ENCODE peak calls at places on chromosomes 6 and 20, in ten cellular contexts. L is SK-N-SH, R is spleen, B is breast epithelium, C is stomach, Q is transverse colon, F is suprapubic skin, A is GM23338, T is K562, P is endothelial cell of umbilical vein. V is an unnamed sample.

GRCh38 chr6:28323813-28324424 is 12.0 kb downstream of the ZSCAN31 start:
- DNase-seq in P (no peak), Q (no peak), A (no peak), C (no peak), B (no peak), L (no peak), R (no peak), T (no peak), F (no peak), V (no peak)

GRCh38 chr20:10547276-10548114 is 112.4 kb downstream of the SLX4IP start:
- DNase-seq in C (no peak), R (no peak), F (no peak), A (no peak), P (peak; percentile 50), B (no peak), Q (no peak), T (no peak), L (no peak), V (no peak)

GRCh38 chr6:3911130-3911529 is 62.0 kb downstream of the FAM50B start:
- DNase-seq in F (no peak), A (no peak), T (no peak), R (no peak), Q (no peak), L (no peak), P (peak; percentile 55), B (no peak), C (no peak), V (no peak)

GRCh38 chr20:51540585-51540984 is 1.9 kb downstream of the NFATC2 start:
- DNase-seq in L (no peak), T (no peak), F (peak; percentile 15), P (no peak), R (no peak), B (no peak), C (no peak), Q (no peak), A (no peak), V (no peak)

GRCh38 chr6:53910834-53911233 is 116.0 kb downstream of the LRRC1 start:
- DNase-seq in L (no peak), R (no peak), C (no peak), Q (no peak), B (no peak), P (peak; percentile 97), F (no peak), A (no peak), T (no peak), V (no peak)

GRCh38 chr6:28985396-28986164 is 19.5 kb downstream of the ZNF311 start:
- DNase-seq in A (peak; percentile 99), P (peak; percentile 98), R (peak; percentile 83), C (peak; percentile 86), B (peak; percentile 84), L (peak; percentile 91), T (no peak), F (peak; percentile 90), Q (peak; percentile 86), V (no peak)

GRCh38 chr6:151012321-151013294 is 147.1 kb downstream of the MTHFD1L start:
- DNase-seq in F (no peak), L (no peak), T (no peak), B (no peak), R (no peak), Q (no peak), P (peak; percentile 88), A (no peak), C (no peak), V (no peak)

GRCh38 chr6:116144590-116144989 is 18.7 kb upstream of the COL10A1 start:
- DNase-seq in F (no peak), B (no peak), T (peak; percentile 27), A (no peak), P (no peak), L (no peak), R (no peak), Q (no peak), C (no peak), V (no peak)

GRCh38 chr20:38875170-38875993 is 50.8 kb upstream of the FAM83D start:
- DNase-seq in F (no peak), R (peak; percentile 91), L (peak; percentile 74), Q (peak; percentile 76), P (peak; percentile 92), T (peak; percentile 27), A (no peak), C (no peak), B (no peak), V (no peak)

GRCh38 chr6:33508935-33509926 is 54.9 kb downstream of the ZBTB9 start:
- DNase-seq in R (no peak), L (no peak), B (no peak), F (no peak), P (peak; percentile 8), Q (no peak), A (peak; percentile 68), T (no peak), C (no peak), V (no peak)

GRCh38 chr6:16635810-16636602 is 125.3 kb downstream of the ATXN1 start:
- DNase-seq in F (no peak), R (no peak), P (no peak), Q (peak; percentile 15), T (no peak), L (no peak), B (no peak), A (peak; percentile 31), C (no peak), V (no peak)

GRCh38 chr6:105954148-105954547 is 132.0 kb upstream of the PRDM1 start:
- DNase-seq in Q (peak; percentile 10), C (no peak), B (no peak), R (no peak), T (no peak), F (no peak), P (no peak), L (no peak), A (no peak), V (no peak)

GRCh38 chr20:35702824-35703695 is 3.9 kb downstream of the ROMO1 start:
- DNase-seq in P (no peak), R (no peak), A (no peak), L (no peak), B (no peak), Q (no peak), T (no peak), C (no peak), F (no peak), V (no peak)

GRCh38 chr20:31473331-31474096 is 1.4 kb downstream of the DEFB124 start:
- DNase-seq in Q (no peak), P (no peak), L (no peak), C (no peak), T (no peak), F (no peak), A (no peak), R (no peak), B (no peak), V (no peak)

DNA sequence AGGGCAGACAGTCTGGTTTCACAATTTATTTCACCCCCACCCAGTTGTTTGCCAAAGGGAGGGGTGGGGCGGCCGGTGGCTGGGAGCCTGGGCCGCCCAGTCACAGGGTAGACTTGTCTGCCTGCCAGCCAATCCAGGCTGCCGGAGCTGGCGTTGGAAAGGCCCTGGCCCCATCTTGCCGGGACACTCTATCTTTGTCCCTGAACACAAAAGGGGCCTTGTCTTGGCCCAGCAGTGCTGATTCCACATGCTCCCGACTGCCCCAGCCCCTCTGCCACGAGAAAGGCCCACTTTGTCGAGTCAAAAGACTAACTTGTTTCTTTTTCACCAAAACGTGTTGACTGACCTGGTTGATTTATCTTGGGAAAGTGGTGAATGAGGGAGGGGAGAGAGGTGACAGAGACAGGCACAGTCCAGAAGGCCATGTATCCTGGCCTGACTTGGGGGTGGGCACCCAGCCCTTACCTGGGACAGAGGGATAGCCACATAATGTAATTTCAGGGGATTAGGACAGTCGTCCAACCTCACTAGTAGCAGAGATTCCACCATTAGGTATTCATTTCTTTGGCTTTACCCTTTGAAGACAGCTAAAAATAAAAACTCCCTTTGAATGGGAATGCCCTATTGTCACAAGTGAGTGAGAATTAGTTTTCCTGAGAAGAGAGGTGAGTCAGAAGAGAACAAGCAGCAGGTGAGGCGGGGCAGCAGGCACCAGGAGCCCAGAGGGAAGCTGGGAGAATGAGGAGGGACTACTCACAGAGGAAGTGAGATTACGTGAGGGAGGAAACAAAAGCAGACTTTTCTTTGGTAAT is 67.0 kb upstream of the SIRPA start:
- DNase-seq in T (no peak), R (no peak), Q (peak; percentile 65), F (no peak), B (no peak), L (no peak), C (peak; percentile 35), A (no peak), P (no peak), V (no peak)
- TF ChIP-seq POLR2AphosphoS5 in T (no peak), R (no peak), Q (no peak), F (no peak), B (no peak), L (no peak), C (no peak), A (no peak), P (no peak), V (peak; percentile 50)

DNA sequence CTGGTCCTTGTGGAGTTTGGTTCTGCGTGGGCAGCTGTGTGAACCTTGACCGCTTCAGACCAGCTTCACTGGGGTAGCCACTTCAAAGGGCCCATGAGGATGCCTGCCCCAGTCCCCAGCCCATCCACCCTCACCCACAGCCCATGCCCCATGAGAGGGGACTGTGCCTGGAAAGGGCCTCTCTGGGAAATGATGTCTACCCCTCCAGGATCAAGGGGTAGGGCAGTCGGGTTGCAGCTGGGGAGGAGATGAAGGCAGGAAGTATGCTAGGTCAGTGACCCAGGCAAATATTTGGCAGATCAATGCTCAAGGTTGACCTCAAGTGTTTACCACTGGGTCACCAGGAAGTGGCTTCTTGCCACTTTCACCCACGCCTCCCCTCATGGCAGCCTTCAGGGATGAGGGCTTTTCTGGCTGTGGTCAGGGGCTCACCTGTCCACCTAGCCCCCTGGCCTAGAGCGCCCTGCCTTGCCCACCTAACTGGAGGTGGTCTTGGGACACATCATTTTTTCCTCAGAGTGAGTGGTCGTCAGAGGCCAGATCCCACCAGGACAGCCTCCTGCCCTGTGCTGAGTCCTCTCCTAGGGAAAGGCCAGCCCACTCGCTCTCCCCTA is 109.5 kb downstream of the SNX5 start:
- DNase-seq in L (no peak), C (peak; percentile 56), B (no peak), Q (no peak), R (peak; percentile 72), T (no peak), A (no peak), F (no peak), P (no peak), V (no peak)
- H3K4me3 ChIP-seq in L (no peak overlapping the region), C (no peak overlapping the region), B (no peak overlapping the region), Q (no peak overlapping the region), R (no peak overlapping the region), T (no peak overlapping the region), A (no peak overlapping the region), F (no peak overlapping the region), P (no peak overlapping the region), V (no peak overlapping the region)

GRCh38 chr20:63641792-63642517 is 11.3 kb downstream of the STMN3 start:
- DNase-seq in R (peak; percentile 99), C (peak; percentile 94), A (peak; percentile 96), L (peak; percentile 99), B (peak; percentile 95), T (peak; percentile 97), P (peak; percentile 57), Q (peak; percentile 95), F (peak; percentile 90), V (no peak)
- TF ChIP-seq POLR2AphosphoS5 in R (peak; percentile 76), C (no peak), A (peak; percentile 67), L (no peak), B (peak; percentile 22), T (no peak), P (no peak), Q (peak; percentile 39), F (no peak), V (peak; percentile 10)

DNA sequence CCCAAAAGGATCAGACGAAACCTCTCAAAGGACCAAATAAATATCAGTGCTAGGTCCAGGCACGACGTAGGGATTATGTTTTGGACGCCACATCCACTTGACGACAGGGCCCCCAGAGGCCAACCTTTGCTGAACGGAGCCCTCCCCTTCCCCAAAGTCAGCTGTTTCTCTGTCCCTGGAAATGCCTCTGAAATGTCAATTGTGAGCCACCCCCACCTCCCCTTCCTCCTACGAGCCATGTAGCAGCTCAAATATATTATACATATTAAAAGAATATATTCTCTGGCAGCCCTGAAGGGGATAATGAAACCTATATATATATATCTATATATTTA is 39.6 kb upstream of the BLCAP start:
- DNase-seq in A (peak; percentile 27), F (no peak), Q (no peak), T (no peak), R (no peak), B (no peak), P (no peak), L (no peak), C (no peak), V (peak; percentile 18)
- H3K4me3 ChIP-seq in A (peak overlapping the region; percentile 51), F (no peak overlapping the region), Q (no peak overlapping the region), T (no peak overlapping the region), R (no peak overlapping the region), B (no peak overlapping the region), P (no peak overlapping the region), L (no peak overlapping the region), C (no peak overlapping the region), V (no peak overlapping the region)